ENCODE peak calls at places on chromosomes 13 and 19, in four cellular contexts. L, M, Y and G are unnamed samples.

GRCh38 chr13:98853791-98854191 is 101.3 kb upstream of the SLC15A1 start:
- DNase-seq in L (no peak), M (no peak), Y (peak; percentile 56), G (no peak)

GRCh38 chr13:112574476-112575294 is 13.3 kb downstream of the TUBGCP3 start:
- DNase-seq in L (no peak), M (no peak), Y (peak; percentile 26), G (no peak)

GRCh38 chr13:76129305-76130040 is 493.3 kb downstream of the LMO7 start:
- DNase-seq in L (no peak), M (no peak), Y (no peak), G (peak; percentile 36)

GRCh38 chr19:49985926-49986325 is 25.0 kb upstream of the SIGLEC11 start:
- DNase-seq in L (no peak), M (no peak), Y (no peak), G (no peak)

GRCh38 chr19:46221981-46222610 is 7.4 kb upstream of the IGFL1 start:
- DNase-seq in L (peak; percentile 70), M (peak; percentile 63), Y (peak; percentile 34), G (no peak)

GRCh38 chr13:30865131-30866009 is 40.7 kb upstream of the MEDAG start:
- DNase-seq in L (peak; percentile 83), M (peak; percentile 94), Y (peak; percentile 96), G (peak; percentile 75)

GRCh38 chr13:98824376-98825160 is 72.1 kb upstream of the SLC15A1 start:
- DNase-seq in L (no peak), M (no peak), Y (peak; percentile 27), G (no peak)

GRCh38 chr19:54916822-54917221 is 10.9 kb downstream of the NCR1 start:
- DNase-seq in L (no peak), M (no peak), Y (no peak), G (no peak)

GRCh38 chr13:111131048-111131447 is 15.9 kb downstream of the ARHGEF7 start:
- DNase-seq in L (no peak), M (no peak), Y (no peak), G (no peak)

GRCh38 chr13:94079876-94080275 is 399.6 kb downstream of the DCT start:
- DNase-seq in L (no peak), M (no peak), Y (peak; percentile 54), G (no peak)

GRCh38 chr13:111952814-111953213 is 114.1 kb upstream of the SOX1 start:
- DNase-seq in L (peak; percentile 4), M (no peak), Y (no peak), G (no peak)

GRCh38 chr13:26629260-26629659 is 71.8 kb downstream of the WASF3 start:
- DNase-seq in L (no peak), M (peak; percentile 44), Y (no peak), G (no peak)

DNA sequence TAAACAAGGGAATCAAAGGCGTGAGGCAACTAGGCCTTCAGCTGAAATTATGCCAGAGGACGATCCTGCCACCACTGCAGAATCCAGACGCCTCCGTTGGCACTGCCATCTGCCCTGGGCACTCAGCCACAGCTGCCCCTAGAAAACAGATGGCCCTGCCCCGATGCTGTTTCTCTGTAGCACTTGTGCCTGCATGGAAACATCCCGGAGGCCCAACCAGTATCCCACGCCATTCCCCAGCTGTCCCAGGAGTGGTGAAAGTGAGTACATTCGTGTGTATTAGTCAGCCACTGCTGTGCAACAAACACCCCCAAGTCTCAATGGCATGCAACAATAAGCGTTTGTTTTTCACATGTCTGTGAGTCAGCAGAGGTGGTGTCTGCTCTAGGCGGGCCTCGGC is 8.9 kb upstream of the CRTC1 start:
- DNase-seq in L (no peak), M (no peak), Y (peak; percentile 14), G (no peak)
- H3K27ac ChIP-seq in L (no peak overlapping the region), M (no peak overlapping the region), Y (no peak overlapping the region), G (no peak overlapping the region)

DNA sequence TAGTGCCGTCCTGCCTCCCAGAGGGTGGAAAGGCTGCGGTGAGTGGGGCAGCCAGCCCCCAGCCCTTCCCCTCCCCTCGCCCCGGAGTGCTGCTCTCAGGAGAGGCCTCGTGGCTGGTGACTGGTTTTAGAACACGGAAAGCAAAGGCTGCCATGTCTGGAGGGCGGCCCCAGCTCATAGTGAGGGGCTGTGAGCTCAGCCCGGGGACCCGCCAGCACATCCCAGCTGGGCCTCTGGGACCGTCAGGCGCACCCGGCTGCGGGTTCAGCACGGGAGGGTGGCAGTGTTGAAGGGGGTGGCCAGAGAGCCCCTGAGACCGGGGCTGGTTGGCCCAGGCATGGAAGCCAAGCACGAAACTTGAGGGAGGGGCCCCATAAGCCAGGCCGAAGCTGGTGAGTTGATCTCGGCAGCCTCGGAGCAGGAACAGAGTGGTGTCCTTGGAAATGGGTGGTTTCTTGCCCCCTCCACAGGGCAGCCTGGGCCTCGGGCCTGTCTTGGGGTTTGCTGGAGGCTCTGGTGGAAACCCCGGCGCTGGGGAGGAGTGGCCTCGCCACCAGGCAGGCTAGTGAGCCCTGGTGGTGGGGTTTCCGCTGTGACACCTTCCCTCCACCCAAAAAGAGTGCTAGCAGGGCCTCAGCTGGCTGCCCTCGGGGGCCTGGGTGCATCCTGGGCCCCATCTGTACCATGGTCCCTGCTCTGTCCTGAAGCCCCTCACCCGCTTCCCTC is 157.7 kb downstream of the KDM4B start:
- DNase-seq in L (no peak), M (no peak), Y (no peak), G (no peak)
- H4K8ac ChIP-seq in L (no peak overlapping the region), M (no peak overlapping the region), Y (no peak overlapping the region), G (no peak overlapping the region)

GRCh38 chr19:1482361-1483066 is 3.5 kb upstream of the C19orf25 start:
- DNase-seq in L (no peak), M (no peak), Y (no peak), G (no peak)

GRCh38 chr19:1481224-1481892 is 2.3 kb upstream of the C19orf25 start:
- DNase-seq in L (peak; percentile 27), M (no peak), Y (no peak), G (no peak)

GRCh38 chr19:1475751-1476437 is 3.1 kb downstream of the C19orf25 start:
- DNase-seq in L (peak; percentile 20), M (no peak), Y (no peak), G (no peak)

GRCh38 chr19:1481893-1482360 is 2.9 kb upstream of the C19orf25 start:
- DNase-seq in L (no peak), M (no peak), Y (no peak), G (no peak)

GRCh38 chr19:1478934-1479707 is at the start of gene C19orf25:
- DNase-seq in L (peak; percentile 94), M (peak; percentile 97), Y (peak; percentile 89), G (peak; percentile 90)
- H2BK15ac ChIP-seq in L (no peak within 1 kb of the TSS), M (no peak within 1 kb of the TSS), Y (peak within 1 kb of the TSS; percentile 85), G (peak within 1 kb of the TSS; percentile 79)

DNA sequence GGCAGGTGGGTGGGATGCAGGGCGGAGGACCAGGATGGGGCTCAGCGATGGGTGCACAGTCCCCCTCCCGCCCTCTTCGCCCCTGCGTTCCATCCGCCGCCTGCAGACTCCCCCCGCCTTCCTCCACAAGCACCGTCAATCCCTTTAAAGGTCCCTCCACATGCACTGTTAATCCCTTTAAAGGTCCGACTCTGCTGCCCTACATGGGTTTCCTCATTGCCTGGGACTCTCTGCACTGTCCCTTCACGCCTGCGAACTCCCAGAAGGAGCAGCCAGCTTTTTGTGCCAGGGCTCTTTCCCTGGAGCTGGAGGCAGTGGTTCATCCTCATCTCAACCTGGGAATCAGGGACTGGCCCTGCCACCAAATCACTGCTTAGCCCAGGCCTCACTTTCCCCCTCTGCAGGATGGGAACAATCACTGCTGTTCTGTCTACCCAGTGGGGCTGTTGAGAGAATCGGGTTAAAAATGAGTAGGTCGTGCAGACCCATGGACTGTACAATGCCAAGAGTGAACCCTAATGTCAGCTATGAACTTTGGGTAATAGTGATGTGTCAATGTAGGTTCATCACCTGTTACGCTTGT is 20.4 kb downstream of the ZNF574 start:
- DNase-seq in L (no peak), M (peak; percentile 23), Y (no peak), G (no peak)
- H3K27ac ChIP-seq in L (no peak overlapping the region), M (no peak overlapping the region), Y (no peak overlapping the region), G (no peak overlapping the region)